ENCODE peak calls at places on chromosomes 12 and 14, in four cellular contexts. K is IMR-90, C is H1, Y is H9. L is an unnamed sample.

GRCh38 chr12:40745386-40745785 is 53.1 kb downstream of the CNTN1 start:
- DNase-seq in K (no peak), C (no peak), Y (no peak), L (peak; percentile 84)

GRCh38 chr12:106080111-106080732 is 58.5 kb downstream of the NUAK1 start:
- DNase-seq in K (peak; percentile 64), C (no peak), Y (no peak), L (no peak)

GRCh38 chr12:92292016-92292415 is 146.4 kb upstream of the BTG1 start:
- DNase-seq in K (peak; percentile 47), C (no peak), Y (no peak), L (no peak)

GRCh38 chr14:83467811-83468210 is 1934.2 kb upstream of the SEL1L start:
- DNase-seq in K (peak; percentile 27), C (no peak), Y (no peak), L (no peak)

GRCh38 chr12:114476159-114476558 is 70.2 kb upstream of the TBX5 start:
- DNase-seq in K (peak; percentile 66), C (no peak), Y (no peak), L (peak; percentile 60)

GRCh38 chr12:117587646-117588287 is 226.3 kb upstream of the NOS1 start:
- DNase-seq in K (no peak), C (peak; percentile 36), Y (peak; percentile 83), L (peak; percentile 58)

GRCh38 chr12:101566318-101566717 is 28.5 kb upstream of the MYBPC1 start:
- DNase-seq in K (no peak), C (peak; percentile 83), Y (peak; percentile 83), L (peak; percentile 97)

GRCh38 chr14:52723514-52724359 is 6.2 kb upstream of the STYX start:
- DNase-seq in K (no peak), C (no peak), Y (no peak), L (no peak)

GRCh38 chr12:1130164-1130563 is 139.1 kb downstream of the ERC1 start:
- DNase-seq in K (no peak), C (no peak), Y (no peak), L (peak; percentile 26)

GRCh38 chr14:24416254-24416931 is 13.1 kb downstream of the CBLN3 start:
- DNase-seq in K (no peak), C (no peak), Y (no peak), L (no peak)

GRCh38 chr14:96783306-96784224 is 13.6 kb upstream of the VRK1 start:
- DNase-seq in K (no peak), C (no peak), Y (no peak), L (no peak)

GRCh38 chr12:26226629-26227375 is 31.4 kb downstream of the SSPN start:
- DNase-seq in K (no peak), C (peak; percentile 10), Y (peak; percentile 76), L (peak; percentile 57)

GRCh38 chr14:99643343-99643742 is 1.6 kb upstream of the HHIPL1 start:
- DNase-seq in K (no peak), C (no peak), Y (no peak), L (no peak)

GRCh38 chr14:74217672-74218448 is 21.4 kb upstream of the VSX2 start:
- DNase-seq in K (peak; percentile 46), C (peak; percentile 67), Y (peak; percentile 89), L (peak; percentile 86)

GRCh38 chr14:67762051-67762450 is 54.3 kb downstream of the ZFYVE26 start:
- DNase-seq in K (no peak), C (no peak), Y (no peak), L (no peak)

GRCh38 chr14:42961509-42961908 is 1354.8 kb downstream of the LRFN5 start:
- DNase-seq in K (no peak), C (no peak), Y (no peak), L (no peak)

GRCh38 chr12:29286081-29286800 is 94.7 kb downstream of the ERGIC2 start:
- DNase-seq in K (peak; percentile 25), C (no peak), Y (no peak), L (no peak)

GRCh38 chr12:110353211-110353965 is 50.1 kb downstream of the ANAPC7 start:
- DNase-seq in K (no peak), C (no peak), Y (no peak), L (no peak)

GRCh38 chr12:124453419-124454351 is 113.7 kb downstream of the NCOR2 start:
- DNase-seq in K (peak; percentile 55), C (no peak), Y (no peak), L (peak; percentile 40)

GRCh38 chr12:121465921-121466799 is 66.2 kb downstream of the RNF34 start:
- DNase-seq in K (no peak), C (no peak), Y (no peak), L (no peak)

GRCh38 chr14:72646861-72647528 is 246.9 kb downstream of the DPF3 start:
- DNase-seq in K (peak; percentile 88), C (no peak), Y (no peak), L (no peak)

GRCh38 chr14:99651953-99652746 is 7.2 kb downstream of the HHIPL1 start:
- DNase-seq in K (no peak), C (no peak), Y (no peak), L (no peak)

GRCh38 chr14:46368275-46368674 is 283.3 kb downstream of the RPL10L start:
- DNase-seq in K (no peak), C (no peak), Y (no peak), L (peak; percentile 21)

GRCh38 chr12:124224535-124225110 is 70.3 kb upstream of the RFLNA start:
- DNase-seq in K (no peak), C (no peak), Y (no peak), L (no peak)

GRCh38 chr12:107448198-107448597 is 237.4 kb upstream of the PWP1 start:
- DNase-seq in K (peak; percentile 5), C (no peak), Y (peak; percentile 74), L (peak; percentile 68)

GRCh38 chr12:116295327-116296263 is 18.1 kb upstream of the MED13L start:
- DNase-seq in K (peak; percentile 22), C (no peak), Y (no peak), L (no peak)

GRCh38 chr12:7090222-7090998 is 1.8 kb downstream of the C1R start:
- DNase-seq in K (peak; percentile 55), C (no peak), Y (peak; percentile 79), L (peak; percentile 49)

GRCh38 chr12:53217049-53217929 is 10.2 kb upstream of the ITGB7 start:
- DNase-seq in K (no peak), C (no peak), Y (peak; percentile 88), L (peak; percentile 80)

GRCh38 chr12:113103756-113104450 is 31.7 kb downstream of the RASAL1 start:
- DNase-seq in K (no peak), C (peak; percentile 70), Y (peak; percentile 94), L (peak; percentile 89)

GRCh38 chr12:52250048-52250990 is 17.3 kb downstream of the KRT7 start:
- DNase-seq in K (no peak), C (no peak), Y (peak; percentile 76), L (no peak)

GRCh38 chr12:94839347-94839746 is 164.2 kb downstream of the NDUFA12 start:
- DNase-seq in K (no peak), C (no peak), Y (no peak), L (no peak)

GRCh38 chr12:109983432-109984142 is 12.6 kb downstream of the GIT2 start:
- DNase-seq in K (no peak), C (no peak), Y (no peak), L (no peak)

GRCh38 chr12:129241852-129242251 is 388.6 kb downstream of the GLT1D1 start:
- DNase-seq in K (no peak), C (no peak), Y (no peak), L (no peak)

GRCh38 chr14:52949711-52950409 is 990 bp downstream of the FERMT2 start:
- DNase-seq in K (peak; percentile 46), C (no peak), Y (no peak), L (no peak)

GRCh38 chr12:89566615-89567014 is 40.8 kb upstream of the POC1B start:
- DNase-seq in K (peak; percentile 56), C (no peak), Y (no peak), L (peak; percentile 46)

GRCh38 chr12:27178723-27179398 is 65.2 kb upstream of the STK38L start:
- DNase-seq in K (peak; percentile 53), C (no peak), Y (no peak), L (no peak)

GRCh38 chr14:54738009-54738408 is 164.6 kb downstream of the GCH1 start:
- DNase-seq in K (no peak), C (no peak), Y (no peak), L (no peak)
- H3K56ac ChIP-seq in K (no peak overlapping the region), C (no peak overlapping the region), Y (no peak overlapping the region), L (no peak overlapping the region)

GRCh38 chr14:100836053-100836805 is 10.3 kb downstream of the MEG3 start:
- DNase-seq in K (no peak), C (no peak), Y (no peak), L (no peak)
- H3K4ac ChIP-seq in K (no peak overlapping the region), C (no peak overlapping the region), Y (no peak overlapping the region), L (no peak overlapping the region)

GRCh38 chr12:13004368-13004767 is 4.3 kb upstream of the HEBP1 start:
- DNase-seq in K (peak; percentile 36), C (no peak), Y (no peak), L (no peak)
- H3K23ac ChIP-seq in K (no peak overlapping the region), C (no peak overlapping the region), Y (no peak overlapping the region), L (no peak overlapping the region)

DNA sequence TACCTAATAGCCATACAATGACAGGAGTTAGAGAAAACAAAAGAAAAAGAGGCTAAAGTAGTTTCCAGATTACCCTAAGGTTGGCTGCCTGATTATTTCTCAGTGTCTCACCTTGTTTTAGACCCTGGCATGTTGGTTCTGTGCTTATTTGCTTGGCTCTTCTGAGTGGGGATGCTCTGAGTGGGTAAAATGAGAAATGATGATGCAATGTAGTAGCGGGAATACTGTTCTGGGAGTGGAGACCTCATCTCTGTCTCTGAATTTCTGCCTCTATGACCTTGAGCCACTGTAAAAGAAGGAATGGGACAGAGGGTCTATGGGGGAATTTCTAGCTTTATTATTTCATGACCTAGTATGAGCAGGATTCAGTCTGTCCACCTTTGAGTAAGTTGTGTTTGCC is 427.8 kb upstream of the STXBP6 start:
- DNase-seq in K (no peak), C (no peak), Y (no peak), L (no peak)
- H3K56ac ChIP-seq in K (no peak overlapping the region), C (no peak overlapping the region), Y (no peak overlapping the region), L (no peak overlapping the region)

DNA sequence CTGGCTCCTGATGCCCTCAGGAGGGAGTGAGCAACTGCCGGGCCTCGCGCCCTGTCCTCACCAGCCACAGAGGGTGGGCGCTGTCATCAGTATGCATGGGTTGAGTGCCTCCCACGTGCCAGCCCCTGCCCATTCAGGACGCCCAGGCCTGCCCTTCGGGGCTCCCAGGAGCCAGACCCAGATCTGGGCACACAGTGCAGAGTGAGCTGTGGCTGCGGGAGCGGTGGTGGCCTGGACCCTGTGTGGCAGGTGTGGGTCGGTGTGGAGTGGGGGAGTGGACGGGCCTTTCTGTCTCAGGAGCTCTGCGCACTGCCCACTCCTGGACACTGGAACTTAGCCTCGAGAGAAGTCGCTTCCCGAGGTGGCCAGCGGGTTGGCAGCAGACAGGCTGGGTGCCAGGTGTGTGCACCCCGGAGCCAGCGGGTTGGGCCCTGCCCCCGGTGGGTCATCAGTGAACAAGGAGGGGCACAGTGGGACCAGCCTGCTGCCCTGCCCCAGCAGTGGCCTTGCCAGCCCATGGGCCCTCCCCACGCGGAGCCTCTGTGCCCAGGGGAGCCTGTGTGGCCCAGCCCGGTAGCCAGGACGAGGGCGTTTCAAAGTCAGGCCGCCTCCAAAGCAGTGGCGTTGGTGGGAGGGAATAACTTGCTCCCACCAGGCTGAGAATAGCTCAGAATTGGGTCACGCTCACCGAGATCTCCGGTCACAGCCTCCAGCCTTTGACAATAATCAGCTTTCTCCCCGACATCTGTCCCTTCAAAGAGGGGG is 9.5 kb downstream of the TRMT61A start:
- DNase-seq in K (no peak), C (no peak), Y (no peak), L (no peak)
- H3K4ac ChIP-seq in K (no peak overlapping the region), C (no peak overlapping the region), Y (no peak overlapping the region), L (no peak overlapping the region)